ENCODE peak calls at places on chromosome 12, in four cellular contexts. V is K562, T is A549, F is HepG2. Q is an unnamed sample.

GRCh38 chr12:71159260-71159659 is 1.5 kb upstream of the TSPAN8 start:
- DNase-seq in V (no peak), T (no peak), F (peak), Q (no peak)

GRCh38 chr12:1812650-1813302 is 7.6 kb upstream of the LRTM2 start:
- DNase-seq in V (peak), T (no peak), F (peak), Q (no peak)

GRCh38 chr12:62722971-62723680 is 211.8 kb downstream of the PPM1H start:
- DNase-seq in V (no peak), T (no peak), F (no peak), Q (no peak)

GRCh38 chr12:54571857-54572195 is 16.6 kb downstream of the PPP1R1A start:
- DNase-seq in V (no peak), T (no peak), F (no peak), Q (no peak)

GRCh38 chr12:121005346-121005815 is 10.9 kb downstream of the C12orf43 start:
- DNase-seq in V (peak), T (peak), F (peak), Q (peak)

GRCh38 chr12:121400332-121401139 is 618 bp downstream of the RNF34 start:
- DNase-seq in V (peak), T (peak), F (peak), Q (peak)

GRCh38 chr12:68506619-68507018 is 104.1 kb upstream of the RAP1B start:
- DNase-seq in V (no peak), T (no peak), F (no peak), Q (no peak)

GRCh38 chr12:109010259-109010658 is 10.6 kb downstream of the SVOP start:
- DNase-seq in V (no peak), T (no peak), F (peak), Q (no peak)

GRCh38 chr12:100720016-100720654 is 74.4 kb upstream of the ANO4 start:
- DNase-seq in V (no peak), T (no peak), F (no peak), Q (no peak)

GRCh38 chr12:47905313-47905730 is 528 bp upstream of the VDR start:
- DNase-seq in V (no peak), T (no peak), F (no peak), Q (peak)

GRCh38 chr12:102955926-102956737 is 1.3 kb upstream of the ASCL1 start:
- DNase-seq in V (no peak), T (no peak), F (no peak), Q (peak)
- TF ChIP-seq MAX in V (no peak), T (no peak), F (no peak), Q (no peak)

DNA sequence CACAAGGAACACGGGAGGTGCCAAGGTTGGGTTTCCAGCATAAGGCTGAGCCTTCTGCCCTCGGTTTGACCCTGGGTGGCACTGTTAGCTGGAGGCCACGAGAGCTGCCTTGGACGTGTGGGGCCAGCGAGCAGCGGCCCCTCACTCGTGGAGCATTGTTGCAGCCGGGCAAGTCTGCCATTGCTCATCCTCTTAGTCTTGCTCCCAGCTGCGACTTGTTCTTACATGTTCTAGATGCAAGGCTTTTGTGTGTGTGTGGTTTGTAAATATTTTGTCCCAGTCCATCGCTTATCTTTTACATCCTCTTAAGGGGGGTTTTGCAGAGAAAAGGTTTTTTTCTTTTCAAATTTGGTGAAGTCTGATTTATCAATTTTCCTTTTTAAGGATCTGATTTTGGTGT is 21.1 kb upstream of the C1S start:
- DNase-seq in V (no peak), T (no peak), F (no peak), Q (no peak)
- TF ChIP-seq NR3C1 in V (no peak), T (no peak), F (no peak), Q (no peak)

DNA sequence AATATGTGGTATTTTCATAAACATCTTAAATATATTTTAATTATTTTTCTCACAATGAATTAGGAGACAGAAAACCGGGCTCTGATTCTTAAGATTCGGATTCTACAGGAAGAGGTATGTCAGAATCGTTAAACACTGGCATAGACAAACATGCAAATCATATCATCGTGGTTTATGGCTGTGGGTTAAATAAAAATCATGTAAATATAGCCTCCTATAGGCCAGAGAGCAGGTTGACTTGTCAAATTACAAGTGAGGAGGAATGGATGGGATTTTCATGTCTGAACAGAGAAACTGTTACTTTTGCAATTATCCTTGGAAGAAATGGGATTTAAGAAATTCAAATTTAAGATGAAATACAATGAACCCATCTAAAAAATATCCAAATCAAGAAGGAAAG is 74.9 kb upstream of the BCAT1 start:
- DNase-seq in V (no peak), T (no peak), F (no peak), Q (no peak)
- TF ChIP-seq MAX in V (no peak), T (no peak), F (no peak), Q (no peak)

DNA sequence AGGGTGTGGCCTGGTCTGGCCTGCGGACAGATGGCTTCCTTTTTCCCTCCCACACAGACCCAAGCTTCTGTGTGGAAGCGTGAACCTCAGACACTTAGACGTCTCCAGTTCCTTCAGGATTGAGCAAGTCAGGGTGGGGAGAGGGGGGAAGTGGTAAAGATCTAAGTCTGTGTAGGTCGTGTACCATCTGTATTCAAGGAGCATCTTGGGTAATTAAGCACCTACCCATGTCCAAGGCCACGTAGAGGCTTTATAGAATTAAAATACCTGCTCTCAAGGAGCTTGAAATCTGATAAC is 1.7 kb downstream of the AVIL start:
- DNase-seq in V (peak), T (no peak), F (no peak), Q (no peak)
- TF ChIP-seq NR3C1 in V (no peak), T (no peak), F (no peak), Q (no peak)

DNA sequence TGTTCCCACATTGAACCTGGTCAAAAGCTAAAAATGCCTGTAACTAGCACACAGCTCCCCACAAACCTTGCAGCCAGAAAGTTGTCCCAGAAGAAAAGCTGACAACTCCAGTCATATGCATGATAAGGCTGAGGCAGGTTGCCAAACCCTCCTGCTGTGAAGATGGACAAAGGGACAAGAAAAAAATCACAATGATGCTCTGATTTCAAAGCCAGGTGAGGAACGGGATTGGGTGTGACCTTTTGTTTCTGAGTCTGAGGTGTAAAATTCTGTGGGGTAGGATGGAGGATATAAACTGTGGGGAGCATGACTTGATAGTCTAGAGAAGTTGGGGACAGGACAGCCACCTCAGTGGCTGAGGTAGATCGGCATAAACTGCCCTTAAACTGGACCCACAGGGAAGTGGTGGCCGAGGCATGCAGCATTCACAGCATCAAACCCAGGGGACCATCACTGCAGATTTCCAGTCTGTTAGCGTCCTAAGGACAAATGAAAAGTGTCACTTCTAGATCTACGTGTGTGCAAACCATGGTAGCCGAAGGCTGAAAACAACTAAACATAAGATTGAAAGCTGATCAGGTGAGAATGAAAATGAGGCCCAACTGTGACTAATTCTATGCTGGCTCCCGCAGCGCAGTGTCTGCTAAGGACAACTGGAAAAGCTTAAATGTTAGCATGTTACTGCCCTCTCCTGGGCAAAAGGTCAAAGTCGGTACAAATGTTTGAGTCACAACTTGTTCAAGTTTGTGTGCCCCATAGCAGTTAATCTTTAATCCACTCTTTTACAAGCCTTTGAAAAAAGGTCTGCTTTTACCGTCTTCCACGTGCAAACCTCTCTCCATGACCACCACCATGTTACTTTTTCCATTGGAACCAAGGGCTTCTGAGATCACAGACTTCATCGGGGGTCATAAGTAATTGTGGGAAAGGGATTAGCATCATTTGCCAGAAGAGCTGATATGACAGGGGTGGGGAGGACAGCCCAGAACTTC is 39.8 kb downstream of the GRIN2B start:
- DNase-seq in V (peak), T (peak), F (peak), Q (peak)
- TF ChIP-seq MAX in V (no peak), T (peak), F (peak), Q (peak)

GRCh38 chr12:132275631-132276030 is 53.8 kb downstream of the GALNT9 start:
- DNase-seq in V (no peak), T (no peak), F (no peak), Q (no peak)

GRCh38 chr12:132276720-132277373 is 52.5 kb downstream of the GALNT9 start:
- DNase-seq in V (no peak), T (no peak), F (no peak), Q (no peak)

GRCh38 chr12:132276066-132276719 is 53.2 kb downstream of the GALNT9 start:
- DNase-seq in V (no peak), T (no peak), F (no peak), Q (no peak)

GRCh38 chr12:132273992-132274334 is 55.4 kb downstream of the GALNT9 start:
- DNase-seq in V (no peak), T (no peak), F (no peak), Q (no peak)

GRCh38 chr12:132275110-132275531 is 54.3 kb downstream of the GALNT9 start:
- DNase-seq in V (peak), T (peak), F (peak), Q (peak)
- TF ChIP-seq NR3C1 in V (no peak), T (no peak), F (no peak), Q (no peak)

GRCh38 chr12:114853003-114853529 is 169.1 kb upstream of the TBX3 start:
- DNase-seq in V (no peak), T (no peak), F (no peak), Q (no peak)

GRCh38 chr12:114850853-114851252 is 166.9 kb upstream of the TBX3 start:
- DNase-seq in V (no peak), T (no peak), F (no peak), Q (no peak)

GRCh38 chr12:114851981-114852380 is 168.0 kb upstream of the TBX3 start:
- DNase-seq in V (no peak), T (no peak), F (no peak), Q (no peak)

GRCh38 chr12:114846771-114847170 is 162.8 kb upstream of the TBX3 start:
- DNase-seq in V (no peak), T (no peak), F (no peak), Q (no peak)

GRCh38 chr12:114848661-114849060 is 164.7 kb upstream of the TBX3 start:
- DNase-seq in V (no peak), T (peak), F (no peak), Q (no peak)
- TF ChIP-seq MAX in V (no peak), T (no peak), F (no peak), Q (no peak)

GRCh38 chr12:49899921-49900320 is 3.8 kb downstream of the FAIM2 start:
- DNase-seq in V (no peak), T (no peak), F (no peak), Q (no peak)
- TF ChIP-seq NR3C1 in V (no peak), T (no peak), F (no peak), Q (no peak)

GRCh38 chr12:130465626-130466025 is 127.9 kb downstream of the PIWIL1 start:
- DNase-seq in V (no peak), T (no peak), F (no peak), Q (no peak)
- TF ChIP-seq MAX in V (no peak), T (no peak), F (no peak), Q (no peak)

DNA sequence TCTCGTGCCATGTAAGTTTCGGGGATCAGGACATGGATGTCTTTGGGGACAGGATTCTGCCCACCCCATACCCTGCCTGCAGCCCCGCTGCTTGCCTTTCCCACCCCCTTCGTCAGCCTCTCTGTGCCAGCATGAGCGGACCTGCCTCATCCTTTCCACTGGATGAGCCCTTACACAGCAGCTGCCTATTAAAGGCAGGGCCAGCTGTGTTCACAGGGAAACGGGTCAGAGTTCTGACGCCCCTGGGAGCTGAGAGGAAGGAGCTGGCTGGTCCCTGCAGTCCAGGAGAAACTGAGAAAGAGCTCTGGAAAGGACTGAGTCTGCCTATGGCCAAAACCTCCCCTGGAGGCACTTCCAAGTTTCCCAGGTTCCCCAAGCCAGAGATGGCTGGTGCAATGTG is 83.5 kb upstream of the NCOR2 start:
- DNase-seq in V (no peak), T (no peak), F (no peak), Q (no peak)
- TF ChIP-seq NR3C1 in V (no peak), T (no peak), F (no peak), Q (no peak)